ENCODE peak calls at places on chromosome 21, in ten cellular contexts. D is neural progenitor cell; F is cardiac fibroblast; Z is CD4-positive, alpha-beta T cell; N is HT1080; A is stimulated activated CD4-positive, alpha-beta T cell treated with anti-CD3 and anti-CD28 coated beads, Interleukin-4, amount 100 ng/mL, for 24 hours; W is NCI-H526; I is stimulated activated CD8-positive, alpha-beta memory T cell treated with anti-CD3 and anti-CD28 coated beads, Interleukin-4, amount 100 ng/mL, for 1 hour; L is AG20443; T is adipocyte. U is an unnamed sample.

GRCh38 chr21:26499475-26499874 is 73.6 kb downstream of the CYYR1 start:
- DNase-seq in W (no peak), D (no peak), I (no peak), L (no peak), A (no peak), T (no peak), F (no peak), N (no peak), Z (no peak), U (no peak)

GRCh38 chr21:43909736-43910455 is 44.9 kb downstream of the AGPAT3 start:
- DNase-seq in W (no peak), L (no peak), Z (no peak), N (no peak), F (no peak), A (no peak), D (no peak), T (no peak), I (no peak), U (no peak)

GRCh38 chr21:42336065-42336464 is 14.7 kb downstream of the TFF2 start:
- DNase-seq in F (peak), I (no peak), Z (no peak), W (peak), L (no peak), D (peak), N (no peak), T (peak), A (no peak), U (no peak)

GRCh38 chr21:42512346-42513034 is 1.2 kb upstream of the SLC37A1 start:
- DNase-seq in W (no peak), I (no peak), N (no peak), L (no peak), Z (no peak), A (no peak), F (no peak), T (no peak), D (no peak), U (no peak)

GRCh38 chr21:35528109-35529042 is 479.3 kb upstream of the RUNX1 start:
- DNase-seq in I (no peak), T (peak), Z (peak), W (no peak), D (no peak), A (peak), L (peak), N (no peak), F (peak), U (peak)

GRCh38 chr21:40924641-40925040 is 77.7 kb upstream of the DSCAM start:
- DNase-seq in L (no peak), I (no peak), N (no peak), F (no peak), W (no peak), A (no peak), T (no peak), D (no peak), Z (no peak), U (no peak)

GRCh38 chr21:40011371-40011770 is 144.1 kb downstream of the PCP4 start:
- DNase-seq in L (no peak), T (no peak), D (no peak), W (no peak), F (no peak), N (no peak), A (no peak), I (no peak), Z (no peak), U (no peak)

GRCh38 chr21:27219068-27219467 is 252.2 kb upstream of the ADAMTS5 start:
- DNase-seq in I (no peak), D (no peak), L (peak), N (peak), A (no peak), T (peak), W (no peak), Z (no peak), F (peak), U (peak)

GRCh38 chr21:25569084-25569483 is 38.2 kb downstream of the MRPL39 start:
- DNase-seq in N (no peak), T (no peak), I (no peak), F (no peak), L (no peak), A (no peak), W (no peak), Z (no peak), D (no peak), U (no peak)

GRCh38 chr21:42440187-42440792 is 36.6 kb downstream of the UBASH3A start:
- DNase-seq in Z (no peak), N (no peak), T (no peak), F (no peak), L (no peak), A (peak), W (no peak), I (no peak), D (no peak), U (no peak)

GRCh38 chr21:33268736-33269441 is 2.7 kb downstream of the IL10RB start:
- DNase-seq in A (peak), T (no peak), Z (peak), L (no peak), D (no peak), W (peak), N (no peak), F (no peak), I (no peak), U (no peak)

GRCh38 chr21:45299026-45299863 is 11.6 kb upstream of the POFUT2 start:
- DNase-seq in Z (no peak), D (no peak), F (peak), L (no peak), W (no peak), T (no peak), I (no peak), A (no peak), N (no peak), U (no peak)

GRCh38 chr21:42148097-42148496 is 70.8 kb upstream of the ABCG1 start:
- DNase-seq in T (no peak), W (no peak), L (no peak), N (no peak), D (no peak), Z (no peak), I (no peak), A (no peak), F (no peak), U (no peak)

GRCh38 chr21:42097860-42098259 is 26.7 kb downstream of the UMODL1 start:
- DNase-seq in A (no peak), W (no peak), Z (no peak), I (no peak), T (peak), D (no peak), L (peak), F (peak), N (peak), U (peak)

GRCh38 chr21:41304068-41304720 is 12.4 kb upstream of the FAM3B start:
- DNase-seq in N (no peak), T (no peak), A (no peak), Z (no peak), W (no peak), I (no peak), D (no peak), F (no peak), L (no peak), U (no peak)

GRCh38 chr21:17387030-17387617 is 125.7 kb upstream of the CXADR start:
- DNase-seq in D (peak), L (peak), A (peak), N (peak), I (peak), F (peak), T (peak), Z (no peak), W (peak), U (peak)

GRCh38 chr21:44550807-44551206 is 498 bp downstream of the KRTAP10-2 start:
- DNase-seq in F (no peak), D (no peak), I (no peak), A (no peak), L (no peak), T (no peak), Z (no peak), W (no peak), N (peak), U (no peak)

GRCh38 chr21:43311303-43311817 is 115.6 kb downstream of the SIK1 start:
- DNase-seq in W (peak), F (no peak), A (no peak), L (no peak), D (no peak), Z (no peak), I (no peak), N (no peak), T (no peak), U (no peak)

GRCh38 chr21:33968998-33969353 is 53.4 kb upstream of the ATP5PO start:
- DNase-seq in L (peak), Z (no peak), A (no peak), D (no peak), W (no peak), I (no peak), N (no peak), F (peak), T (no peak), U (peak)

GRCh38 chr21:9753943-9754342 is 767.4 kb upstream of the TPTE start:
- DNase-seq in N (no peak), A (no peak), D (no peak), F (no peak), Z (no peak), W (no peak), L (no peak), I (no peak), T (no peak), U (no peak)

GRCh38 chr21:23963454-23963853 is 1643.8 kb downstream of the MRPL39 start:
- DNase-seq in I (no peak), F (peak), T (no peak), D (no peak), A (no peak), Z (no peak), N (peak), L (no peak), W (no peak), U (no peak)

GRCh38 chr21:32977216-32977615 is 48.5 kb upstream of the OLIG2 start:
- DNase-seq in Z (no peak), N (no peak), A (no peak), I (no peak), L (no peak), D (no peak), W (no peak), F (no peak), T (no peak), U (no peak)

GRCh38 chr21:44002511-44002910 is 9.6 kb upstream of the TRAPPC10 start:
- DNase-seq in I (no peak), F (no peak), D (no peak), N (no peak), A (no peak), Z (no peak), L (no peak), W (no peak), T (no peak), U (no peak)

GRCh38 chr21:33936221-33937038 is 20.8 kb upstream of the ATP5PO start:
- DNase-seq in F (peak), I (no peak), N (no peak), D (no peak), W (no peak), T (no peak), A (no peak), Z (peak), L (peak), U (peak)

GRCh38 chr21:44530221-44530902 is 9.6 kb downstream of the KRTAP10-1 start:
- DNase-seq in A (no peak), Z (no peak), T (no peak), D (no peak), I (no peak), F (no peak), W (no peak), N (no peak), L (no peak), U (no peak)

GRCh38 chr21:42293649-42294272 is 21.4 kb downstream of the TFF3 start:
- DNase-seq in N (no peak), L (no peak), A (no peak), Z (no peak), I (no peak), F (no peak), D (no peak), T (no peak), W (no peak), U (no peak)

GRCh38 chr21:33695785-33696184 is 53.5 kb downstream of the ITSN1 start:
- DNase-seq in Z (no peak), A (no peak), F (no peak), I (no peak), W (no peak), N (no peak), L (no peak), D (no peak), T (no peak), U (no peak)

GRCh38 chr21:39647476-39647875 is 34.7 kb downstream of the B3GALT5 start:
- DNase-seq in N (peak), L (no peak), T (peak), A (no peak), I (no peak), Z (no peak), D (no peak), F (no peak), W (no peak), U (no peak)

GRCh38 chr21:45556645-45557601 is 14.7 kb upstream of the SLC19A1 start:
- DNase-seq in N (no peak), A (no peak), T (no peak), F (peak), L (no peak), W (no peak), D (no peak), I (no peak), Z (no peak), U (no peak)

GRCh38 chr21:37552496-37553399 is 186.2 kb downstream of the DYRK1A start:
- DNase-seq in Z (no peak), D (no peak), T (no peak), F (no peak), A (no peak), W (no peak), L (no peak), N (no peak), I (no peak), U (no peak)

GRCh38 chr21:17921579-17922530 is 102.7 kb upstream of the C21orf91 start:
- DNase-seq in W (no peak), D (no peak), N (peak), A (no peak), L (peak), Z (no peak), I (no peak), T (peak), F (peak), U (peak)

GRCh38 chr21:29892379-29892778 is 47.4 kb downstream of the GRIK1 start:
- DNase-seq in D (no peak), A (no peak), T (no peak), F (no peak), I (no peak), W (no peak), Z (no peak), N (no peak), L (no peak), U (no peak)

GRCh38 chr21:33039542-33039941 is 13.8 kb downstream of the OLIG2 start:
- DNase-seq in L (no peak), D (peak), Z (no peak), N (no peak), W (no peak), T (no peak), F (no peak), I (no peak), A (no peak), U (no peak)

GRCh38 chr21:42124826-42125570 is 53.9 kb downstream of the UMODL1 start:
- DNase-seq in F (no peak), Z (no peak), T (no peak), I (no peak), N (no peak), W (no peak), A (no peak), L (no peak), D (no peak), U (no peak)

GRCh38 chr21:43792406-43792805 is 3.0 kb downstream of the RRP1 start:
- DNase-seq in F (no peak), I (no peak), D (no peak), N (no peak), Z (no peak), L (no peak), W (no peak), T (no peak), A (no peak), U (no peak)

GRCh38 chr21:46002841-46003574 is 21.4 kb downstream of the COL6A1 start:
- DNase-seq in T (no peak), L (no peak), A (no peak), N (no peak), Z (no peak), D (no peak), F (no peak), W (no peak), I (no peak), U (peak)

GRCh38 chr21:27171704-27172103 is 204.8 kb upstream of the ADAMTS5 start:
- DNase-seq in L (peak), W (no peak), A (no peak), D (no peak), I (no peak), F (peak), N (no peak), Z (no peak), T (peak), U (peak)

GRCh38 chr21:36706482-36706852 is 7.6 kb downstream of the SIM2 start:
- DNase-seq in N (no peak), T (no peak), W (no peak), F (no peak), L (no peak), I (no peak), Z (no peak), A (no peak), D (no peak), U (no peak)

GRCh38 chr21:41956926-41957729 is 3.3 kb upstream of the C2CD2 start:
- DNase-seq in A (no peak), I (no peak), D (no peak), T (peak), W (no peak), N (peak), F (peak), Z (no peak), L (peak), U (peak)

U was measured in fibroblast of gingiva.